ENCODE peak calls at places on chromosomes 1 and 21, in nine cellular contexts. One of them, this sample, is unnamed. For H3K27me3, the result is how much of the 10 kb centered on the place peaks cover.

GRCh38 chr1:163337631-163338030 is 15.9 kb downstream of the NUF2 start:
- DNase-seq in CD8-positive, alpha-beta T cell: no peak
- DNase-seq in MM.1S: no peak
- DNase-seq in PC-3: no peak
- DNase-seq in lower lobe of right lung: no peak
- DNase-seq in psoas muscle: no peak
- DNase-seq in kidney epithelial cell: no peak
- DNase-seq in heart left ventricle: no peak
- DNase-seq in stomach: no peak
- DNase-seq in this sample: no peak

GRCh38 chr21:41677671-41678015 is 89.2 kb downstream of the RIPK4 start:
- DNase-seq in CD8-positive, alpha-beta T cell: no peak
- DNase-seq in MM.1S: no peak
- DNase-seq in PC-3: peak
- DNase-seq in lower lobe of right lung: no peak
- DNase-seq in psoas muscle: no peak
- DNase-seq in kidney epithelial cell: no peak
- DNase-seq in heart left ventricle: no peak
- DNase-seq in stomach: no peak
- DNase-seq in this sample: no peak

GRCh38 chr1:173330149-173330951 is 123.2 kb upstream of the TNFSF4 start:
- DNase-seq in CD8-positive, alpha-beta T cell: no peak
- DNase-seq in MM.1S: peak
- DNase-seq in PC-3: peak
- DNase-seq in lower lobe of right lung: no peak
- DNase-seq in psoas muscle: no peak
- DNase-seq in kidney epithelial cell: no peak
- DNase-seq in heart left ventricle: no peak
- DNase-seq in stomach: no peak
- DNase-seq in this sample: peak

GRCh38 chr21:25809013-25809412 is 74.2 kb downstream of the GABPA start:
- DNase-seq in CD8-positive, alpha-beta T cell: no peak
- DNase-seq in MM.1S: no peak
- DNase-seq in PC-3: peak
- DNase-seq in lower lobe of right lung: no peak
- DNase-seq in psoas muscle: no peak
- DNase-seq in kidney epithelial cell: no peak
- DNase-seq in heart left ventricle: no peak
- DNase-seq in stomach: no peak
- DNase-seq in this sample: no peak

GRCh38 chr1:214280386-214281029 is 451 bp upstream of the SMYD2 start:
- DNase-seq in CD8-positive, alpha-beta T cell: no peak
- DNase-seq in MM.1S: no peak
- DNase-seq in PC-3: peak
- DNase-seq in lower lobe of right lung: peak
- DNase-seq in psoas muscle: peak
- DNase-seq in kidney epithelial cell: no peak
- DNase-seq in heart left ventricle: peak
- DNase-seq in stomach: peak
- DNase-seq in this sample: no peak

GRCh38 chr1:91621907-91622306 is 121.3 kb downstream of the CDC7 start:
- DNase-seq in CD8-positive, alpha-beta T cell: no peak
- DNase-seq in MM.1S: no peak
- DNase-seq in PC-3: no peak
- DNase-seq in lower lobe of right lung: no peak
- DNase-seq in psoas muscle: no peak
- DNase-seq in kidney epithelial cell: no peak
- DNase-seq in heart left ventricle: no peak
- DNase-seq in stomach: no peak
- DNase-seq in this sample: no peak

GRCh38 chr21:31299291-31300147 is 44.5 kb downstream of the TIAM1 start:
- DNase-seq in CD8-positive, alpha-beta T cell: no peak
- DNase-seq in MM.1S: no peak
- DNase-seq in PC-3: no peak
- DNase-seq in lower lobe of right lung: no peak
- DNase-seq in psoas muscle: no peak
- DNase-seq in kidney epithelial cell: peak
- DNase-seq in heart left ventricle: no peak
- DNase-seq in stomach: no peak
- DNase-seq in this sample: no peak

GRCh38 chr1:20212685-20213331 is 26.5 kb upstream of the PLA2G2C start:
- DNase-seq in CD8-positive, alpha-beta T cell: peak
- DNase-seq in MM.1S: peak
- DNase-seq in PC-3: peak
- DNase-seq in lower lobe of right lung: peak
- DNase-seq in psoas muscle: peak
- DNase-seq in kidney epithelial cell: peak
- DNase-seq in heart left ventricle: peak
- DNase-seq in stomach: peak
- DNase-seq in this sample: peak

GRCh38 chr1:220803401-220804201 is 16.9 kb downstream of the MTARC1 start:
- DNase-seq in CD8-positive, alpha-beta T cell: no peak
- DNase-seq in MM.1S: peak
- DNase-seq in PC-3: peak
- DNase-seq in lower lobe of right lung: no peak
- DNase-seq in psoas muscle: no peak
- DNase-seq in kidney epithelial cell: no peak
- DNase-seq in heart left ventricle: no peak
- DNase-seq in stomach: no peak
- DNase-seq in this sample: peak

GRCh38 chr1:81717230-81717629 is 83.5 kb upstream of the ADGRL2 start:
- DNase-seq in CD8-positive, alpha-beta T cell: no peak
- DNase-seq in MM.1S: no peak
- DNase-seq in PC-3: peak
- DNase-seq in lower lobe of right lung: no peak
- DNase-seq in psoas muscle: no peak
- DNase-seq in kidney epithelial cell: no peak
- DNase-seq in heart left ventricle: no peak
- DNase-seq in stomach: no peak
- DNase-seq in this sample: no peak

GRCh38 chr1:201024251-201024998 is 911 bp upstream of the KIF21B start:
- DNase-seq in CD8-positive, alpha-beta T cell: no peak
- DNase-seq in MM.1S: no peak
- DNase-seq in PC-3: no peak
- DNase-seq in lower lobe of right lung: no peak
- DNase-seq in psoas muscle: no peak
- DNase-seq in kidney epithelial cell: no peak
- DNase-seq in heart left ventricle: no peak
- DNase-seq in stomach: no peak
- DNase-seq in this sample: no peak

GRCh38 chr1:31238986-31239613 is 587 bp downstream of the NKAIN1 start:
- DNase-seq in CD8-positive, alpha-beta T cell: no peak
- DNase-seq in MM.1S: no peak
- DNase-seq in PC-3: no peak
- DNase-seq in lower lobe of right lung: no peak
- DNase-seq in psoas muscle: peak
- DNase-seq in kidney epithelial cell: no peak
- DNase-seq in heart left ventricle: no peak
- DNase-seq in stomach: no peak
- DNase-seq in this sample: peak

GRCh38 chr21:32101206-32101763 is 177.6 kb downstream of the MIS18A start:
- DNase-seq in CD8-positive, alpha-beta T cell: no peak
- DNase-seq in MM.1S: no peak
- DNase-seq in PC-3: no peak
- DNase-seq in lower lobe of right lung: no peak
- DNase-seq in psoas muscle: no peak
- DNase-seq in kidney epithelial cell: no peak
- DNase-seq in heart left ventricle: no peak
- DNase-seq in stomach: no peak
- DNase-seq in this sample: no peak

GRCh38 chr1:96362623-96363022 is 359.0 kb upstream of the PTBP2 start:
- DNase-seq in CD8-positive, alpha-beta T cell: no peak
- DNase-seq in MM.1S: no peak
- DNase-seq in PC-3: peak
- DNase-seq in lower lobe of right lung: no peak
- DNase-seq in psoas muscle: no peak
- DNase-seq in kidney epithelial cell: peak
- DNase-seq in heart left ventricle: no peak
- DNase-seq in stomach: no peak
- DNase-seq in this sample: no peak

GRCh38 chr1:168410464-168410863 is 129.8 kb downstream of the TBX19 start:
- DNase-seq in CD8-positive, alpha-beta T cell: no peak
- DNase-seq in MM.1S: no peak
- DNase-seq in PC-3: no peak
- DNase-seq in lower lobe of right lung: no peak
- DNase-seq in psoas muscle: no peak
- DNase-seq in kidney epithelial cell: no peak
- DNase-seq in heart left ventricle: no peak
- DNase-seq in stomach: no peak
- DNase-seq in this sample: no peak

GRCh38 chr1:233614173-233614742 is 352 bp downstream of the KCNK1 start:
- DNase-seq in CD8-positive, alpha-beta T cell: no peak
- DNase-seq in MM.1S: peak
- DNase-seq in PC-3: peak
- DNase-seq in lower lobe of right lung: peak
- DNase-seq in psoas muscle: peak
- DNase-seq in kidney epithelial cell: no peak
- DNase-seq in heart left ventricle: peak
- DNase-seq in stomach: peak
- DNase-seq in this sample: peak

GRCh38 chr21:30028537-30028936 is 88.7 kb upstream of the GRIK1 start:
- DNase-seq in CD8-positive, alpha-beta T cell: no peak
- DNase-seq in MM.1S: no peak
- DNase-seq in PC-3: no peak
- DNase-seq in lower lobe of right lung: no peak
- DNase-seq in psoas muscle: no peak
- DNase-seq in kidney epithelial cell: no peak
- DNase-seq in heart left ventricle: no peak
- DNase-seq in stomach: no peak
- DNase-seq in this sample: no peak
- H3K27me3 ChIP-seq in CD8-positive, alpha-beta T cell: under half
- H3K27me3 ChIP-seq in MM.1S: under half
- H3K27me3 ChIP-seq in PC-3: under half
- H3K27me3 ChIP-seq in lower lobe of right lung: under half
- H3K27me3 ChIP-seq in psoas muscle: under half
- H3K27me3 ChIP-seq in kidney epithelial cell: under half
- H3K27me3 ChIP-seq in heart left ventricle: under half
- H3K27me3 ChIP-seq in stomach: under half
- H3K27me3 ChIP-seq in this sample: under half

DNA sequence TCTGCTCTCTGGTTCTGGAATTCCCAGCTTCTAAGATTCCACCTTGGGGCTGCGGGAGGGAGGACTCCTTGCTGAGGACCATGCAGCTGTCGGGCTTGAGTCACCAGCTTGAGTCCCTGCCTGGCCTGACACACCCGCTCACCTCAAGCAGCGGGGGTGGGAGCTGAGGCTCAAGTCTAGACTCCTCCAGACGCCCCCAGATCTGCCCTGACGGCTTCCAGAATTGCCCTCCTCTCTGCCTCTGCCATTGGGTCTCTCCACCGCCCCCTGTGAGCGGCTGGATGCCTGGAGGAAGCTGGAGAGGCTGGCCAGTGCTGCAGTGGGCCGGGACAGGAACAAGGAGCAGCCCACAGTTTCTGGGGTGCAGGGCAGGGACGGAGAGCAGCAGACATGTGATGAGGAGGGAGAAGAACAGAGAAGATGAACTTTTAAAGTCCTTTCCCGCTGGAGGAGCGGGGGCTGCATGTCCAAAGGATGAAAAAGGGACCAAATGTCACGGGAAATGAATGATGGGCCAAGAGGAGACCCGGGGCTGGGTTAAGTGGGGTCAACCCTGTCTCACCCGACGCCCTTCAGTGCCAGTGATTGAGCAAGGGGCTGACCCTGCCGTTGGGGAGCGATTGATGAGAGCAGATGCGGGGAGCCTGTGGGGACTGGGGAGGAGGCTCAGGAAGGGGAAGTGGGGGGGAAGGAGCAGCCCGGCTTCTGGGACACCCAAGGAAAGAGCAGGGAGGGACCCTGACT is 13.5 kb downstream of the CRABP2 start:
- DNase-seq in CD8-positive, alpha-beta T cell: no peak
- DNase-seq in MM.1S: no peak
- DNase-seq in PC-3: peak
- DNase-seq in lower lobe of right lung: no peak
- DNase-seq in psoas muscle: no peak
- DNase-seq in kidney epithelial cell: peak
- DNase-seq in heart left ventricle: peak
- DNase-seq in stomach: no peak
- DNase-seq in this sample: no peak
- TF ChIP-seq CTCF in CD8-positive, alpha-beta T cell: no peak
- TF ChIP-seq CTCF in MM.1S: no peak
- TF ChIP-seq CTCF in PC-3: no peak
- TF ChIP-seq CTCF in lower lobe of right lung: no peak
- TF ChIP-seq CTCF in psoas muscle: no peak
- TF ChIP-seq CTCF in kidney epithelial cell: no peak
- TF ChIP-seq CTCF in heart left ventricle: no peak
- TF ChIP-seq CTCF in stomach: no peak
- TF ChIP-seq CTCF in this sample: no peak

GRCh38 chr1:47418681-47419272 is 2.7 kb downstream of the FOXE3 start:
- DNase-seq in CD8-positive, alpha-beta T cell: no peak
- DNase-seq in MM.1S: no peak
- DNase-seq in PC-3: no peak
- DNase-seq in lower lobe of right lung: no peak
- DNase-seq in psoas muscle: no peak
- DNase-seq in kidney epithelial cell: no peak
- DNase-seq in heart left ventricle: no peak
- DNase-seq in stomach: no peak
- DNase-seq in this sample: no peak

GRCh38 chr1:47420547-47420946 is 4.5 kb downstream of the FOXE3 start:
- DNase-seq in CD8-positive, alpha-beta T cell: no peak
- DNase-seq in MM.1S: no peak
- DNase-seq in PC-3: no peak
- DNase-seq in lower lobe of right lung: no peak
- DNase-seq in psoas muscle: no peak
- DNase-seq in kidney epithelial cell: no peak
- DNase-seq in heart left ventricle: no peak
- DNase-seq in stomach: no peak
- DNase-seq in this sample: no peak

GRCh38 chr1:47424336-47424982 is 8.4 kb downstream of the FOXE3 start:
- DNase-seq in CD8-positive, alpha-beta T cell: no peak
- DNase-seq in MM.1S: no peak
- DNase-seq in PC-3: peak
- DNase-seq in lower lobe of right lung: no peak
- DNase-seq in psoas muscle: no peak
- DNase-seq in kidney epithelial cell: no peak
- DNase-seq in heart left ventricle: no peak
- DNase-seq in stomach: no peak
- DNase-seq in this sample: peak

GRCh38 chr1:47418122-47418521 is 2.0 kb downstream of the FOXE3 start:
- DNase-seq in CD8-positive, alpha-beta T cell: no peak
- DNase-seq in MM.1S: no peak
- DNase-seq in PC-3: no peak
- DNase-seq in lower lobe of right lung: no peak
- DNase-seq in psoas muscle: no peak
- DNase-seq in kidney epithelial cell: no peak
- DNase-seq in heart left ventricle: no peak
- DNase-seq in stomach: no peak
- DNase-seq in this sample: no peak

GRCh38 chr1:47423872-47424271 is 7.8 kb downstream of the FOXE3 start:
- DNase-seq in CD8-positive, alpha-beta T cell: no peak
- DNase-seq in MM.1S: no peak
- DNase-seq in PC-3: no peak
- DNase-seq in lower lobe of right lung: no peak
- DNase-seq in psoas muscle: no peak
- DNase-seq in kidney epithelial cell: no peak
- DNase-seq in heart left ventricle: no peak
- DNase-seq in stomach: no peak
- DNase-seq in this sample: no peak
- H3K27me3 ChIP-seq in CD8-positive, alpha-beta T cell: under half
- H3K27me3 ChIP-seq in MM.1S: under half
- H3K27me3 ChIP-seq in PC-3: under half
- H3K27me3 ChIP-seq in lower lobe of right lung: under half
- H3K27me3 ChIP-seq in psoas muscle: under half
- H3K27me3 ChIP-seq in kidney epithelial cell: under half
- H3K27me3 ChIP-seq in heart left ventricle: under half
- H3K27me3 ChIP-seq in stomach: under half
- H3K27me3 ChIP-seq in this sample: under half

GRCh38 chr21:43994646-43995045 is 17.5 kb upstream of the TRAPPC10 start:
- DNase-seq in CD8-positive, alpha-beta T cell: no peak
- DNase-seq in MM.1S: no peak
- DNase-seq in PC-3: no peak
- DNase-seq in lower lobe of right lung: peak
- DNase-seq in psoas muscle: no peak
- DNase-seq in kidney epithelial cell: no peak
- DNase-seq in heart left ventricle: no peak
- DNase-seq in stomach: no peak
- DNase-seq in this sample: no peak
- TF ChIP-seq CTCF in CD8-positive, alpha-beta T cell: no peak
- TF ChIP-seq CTCF in MM.1S: no peak
- TF ChIP-seq CTCF in PC-3: no peak
- TF ChIP-seq CTCF in lower lobe of right lung: no peak
- TF ChIP-seq CTCF in psoas muscle: no peak
- TF ChIP-seq CTCF in kidney epithelial cell: no peak
- TF ChIP-seq CTCF in heart left ventricle: no peak
- TF ChIP-seq CTCF in stomach: no peak
- TF ChIP-seq CTCF in this sample: no peak

This sample was measured in A673.